ENCODE peak calls at places on chromosomes 6 and 20, in nine cellular contexts. E is mammary epithelial cell; S is Peyer's patch; Y is heart right ventricle; I is SK-N-SH; W is CD8-positive, alpha-beta T cell; T is CD4-positive, CD25-positive, alpha-beta regulatory T cell; X is K562; F is A549. Z is an unnamed sample.

GRCh38 chr20:60934724-60935123 is 317.3 kb upstream of the CDH4 start:
- DNase-seq in E (no peak), S (no peak), Y (no peak), I (no peak), W (no peak), T (no peak), X (no peak), F (no peak), Z (no peak)

GRCh38 chr6:85129881-85130280 is 320.0 kb upstream of the NT5E start:
- DNase-seq in E (peak; percentile 0), S (no peak), Y (no peak), I (no peak), W (no peak), T (no peak), X (no peak), F (no peak), Z (no peak)

GRCh38 chr20:63751471-63752271 is 12.1 kb downstream of the SLC2A4RG start:
- DNase-seq in E (no peak), S (no peak), Y (no peak), I (peak; percentile 77), W (no peak), T (no peak), X (no peak), F (no peak), Z (peak; percentile 44)

GRCh38 chr6:116444092-116444491 is 17.1 kb upstream of the CALHM6 start:
- DNase-seq in E (peak; percentile 27), S (no peak), Y (no peak), I (peak; percentile 36), W (no peak), T (no peak), X (peak; percentile 29), F (peak; percentile 27), Z (no peak)

GRCh38 chr20:58308680-58309527 is 611 bp upstream of the RAB22A start:
- DNase-seq in E (peak; percentile 40), S (peak; percentile 61), Y (peak; percentile 55), I (peak; percentile 92), W (peak; percentile 32), T (no peak), X (peak; percentile 83), F (peak; percentile 54), Z (peak; percentile 87)

GRCh38 chr6:46781478-46782378 is 11.5 kb upstream of the MEP1A start:
- DNase-seq in E (peak; percentile 57), S (peak; percentile 30), Y (peak; percentile 63), I (peak; percentile 31), W (no peak), T (no peak), X (peak; percentile 57), F (peak; percentile 6), Z (no peak)

GRCh38 chr20:19628570-19629134 is 129.4 kb upstream of the RIN2 start:
- DNase-seq in E (peak; percentile 64), S (peak; percentile 49), Y (peak; percentile 50), I (peak; percentile 62), W (no peak), T (peak; percentile 10), X (peak; percentile 57), F (peak; percentile 56), Z (no peak)

GRCh38 chr6:36874016-36874442 is 574 bp downstream of the PPIL1 start:
- DNase-seq in E (no peak), S (no peak), Y (no peak), I (no peak), W (no peak), T (no peak), X (no peak), F (peak; percentile 9), Z (peak; percentile 81)

GRCh38 chr6:105459049-105459448 is 56.2 kb upstream of the PREP start:
- DNase-seq in E (peak; percentile 65), S (no peak), Y (no peak), I (no peak), W (no peak), T (peak; percentile 46), X (no peak), F (no peak), Z (no peak)

GRCh38 chr20:1317545-1318255 is 11.2 kb downstream of the SDCBP2 start:
- DNase-seq in E (no peak), S (no peak), Y (no peak), I (no peak), W (no peak), T (no peak), X (no peak), F (no peak), Z (no peak)

GRCh38 chr20:35277127-35277526 is 795 bp downstream of the MMP24OS start:
- DNase-seq in E (no peak), S (no peak), Y (no peak), I (peak; percentile 35), W (no peak), T (no peak), X (no peak), F (no peak), Z (no peak)

GRCh38 chr20:23212482-23212881 is 126.4 kb upstream of the CD93 start:
- DNase-seq in E (no peak), S (no peak), Y (no peak), I (no peak), W (no peak), T (no peak), X (no peak), F (no peak), Z (no peak)

GRCh38 chr20:44180814-44181213 is 6.2 kb downstream of the JPH2 start:
- DNase-seq in E (no peak), S (no peak), Y (peak; percentile 83), I (no peak), W (no peak), T (no peak), X (no peak), F (no peak), Z (peak; percentile 80)

GRCh38 chr6:41655706-41656668 is 17.7 kb downstream of the MDFI start:
- DNase-seq in E (peak; percentile 48), S (no peak), Y (no peak), I (no peak), W (no peak), T (no peak), X (no peak), F (no peak), Z (peak; percentile 43)

GRCh38 chr20:29497261-29497671 is 1760.2 kb upstream of the DEFB115 start:
- DNase-seq in E (no peak), S (no peak), Y (peak; percentile 53), I (peak; percentile 91), W (no peak), T (no peak), X (peak; percentile 67), F (no peak), Z (no peak)

GRCh38 chr20:63952210-63952535 is 4.0 kb downstream of the UCKL1 start:
- DNase-seq in E (no peak), S (no peak), Y (no peak), I (no peak), W (no peak), T (no peak), X (no peak), F (no peak), Z (no peak)

GRCh38 chr6:155247618-155248017 is 16.2 kb upstream of the CLDN20 start:
- DNase-seq in E (peak; percentile 26), S (no peak), Y (no peak), I (no peak), W (no peak), T (no peak), X (no peak), F (peak; percentile 49), Z (peak; percentile 65)

GRCh38 chr6:169854083-169854725 is 102.8 kb downstream of the ERMARD start:
- DNase-seq in E (no peak), S (no peak), Y (no peak), I (no peak), W (no peak), T (no peak), X (no peak), F (no peak), Z (no peak)

DNA sequence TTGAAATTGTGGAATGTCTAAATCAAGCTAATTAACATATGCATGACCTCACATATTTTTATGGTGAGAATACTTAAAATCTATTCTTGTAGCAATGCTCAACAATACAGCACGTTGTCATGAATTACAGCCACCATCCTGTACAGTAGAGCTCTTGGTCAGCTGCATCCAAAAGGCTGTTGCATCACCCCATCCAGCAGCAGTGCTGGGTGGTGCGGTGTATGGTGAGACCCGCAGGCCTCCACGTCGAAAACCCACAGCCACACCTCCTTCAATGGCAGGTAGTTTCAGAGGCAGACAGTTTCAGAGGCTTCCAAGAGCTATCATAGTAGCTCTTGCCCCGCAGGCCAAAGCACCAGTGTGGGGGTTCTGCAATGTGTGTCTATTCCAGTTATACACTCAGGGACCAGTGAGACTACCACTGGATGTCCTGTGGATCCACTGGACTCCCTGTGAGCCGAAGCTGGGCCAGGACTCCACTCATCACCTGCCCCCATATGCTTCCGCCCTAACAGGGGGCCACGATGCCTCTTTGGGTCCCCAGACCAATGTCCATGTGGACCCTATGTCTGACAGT is 23.4 kb downstream of the PACSIN1 start:
- DNase-seq in E (no peak), S (no peak), Y (no peak), I (no peak), W (no peak), T (no peak), X (no peak), F (no peak), Z (no peak)
- H3K4me1 ChIP-seq in E (peaks cover 7% of the 10 kb centered on the region), S (no peaks in the 10 kb centered on the region), Y (no peaks in the 10 kb centered on the region), I (no peaks in the 10 kb centered on the region), W (peaks cover 20% of the 10 kb centered on the region), T (peaks cover 18% of the 10 kb centered on the region), X (peaks cover 15% of the 10 kb centered on the region), F (no peaks in the 10 kb centered on the region), Z (no peaks in the 10 kb centered on the region)

DNA sequence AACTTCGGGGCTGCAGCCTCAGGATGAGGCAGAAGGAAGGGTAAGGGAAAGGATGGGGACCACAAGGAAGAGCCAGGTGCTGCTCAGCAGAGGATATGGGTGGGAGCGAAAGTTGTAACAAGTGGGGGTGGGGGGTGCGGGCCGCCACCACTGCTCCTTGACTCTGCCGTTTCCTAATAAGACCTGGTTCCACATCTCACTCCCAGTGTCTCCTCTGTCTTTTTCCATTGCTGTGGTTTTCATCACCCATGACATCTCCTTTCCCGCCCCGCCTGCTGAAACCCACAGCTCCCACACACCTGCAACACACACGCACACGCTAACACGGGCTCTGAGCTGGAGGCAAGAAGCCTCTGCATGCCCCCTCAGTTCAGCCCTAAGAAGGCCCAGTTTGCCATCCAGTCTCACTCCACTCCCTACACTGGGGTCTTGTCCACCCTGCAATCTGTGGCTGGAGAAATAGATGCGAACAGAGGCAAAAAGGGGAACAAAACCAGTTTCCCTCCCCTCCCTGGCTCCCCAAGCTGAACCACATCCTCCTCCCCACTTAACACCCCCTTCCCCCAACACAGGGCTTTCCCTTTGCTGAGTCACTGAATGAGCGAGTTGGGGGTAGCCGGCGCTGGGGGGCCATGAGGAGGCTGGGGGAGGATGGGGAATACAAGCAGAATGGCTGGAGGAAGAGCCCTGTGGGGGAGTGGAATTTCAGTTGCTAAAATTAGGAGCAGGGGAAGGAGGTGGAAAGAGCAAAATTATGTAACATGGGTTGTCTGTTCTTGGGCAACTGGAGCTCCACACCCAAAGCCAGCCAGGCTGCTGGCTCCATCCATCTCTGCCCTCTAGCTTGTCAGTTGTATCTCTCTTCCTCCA is 11.5 kb downstream of the NFKBIL1 start:
- DNase-seq in E (no peak), S (peak; percentile 79), Y (no peak), I (no peak), W (no peak), T (peak; percentile 64), X (peak; percentile 72), F (no peak), Z (peak; percentile 71)
- H3K4me1 ChIP-seq in E (peaks cover 18% of the 10 kb centered on the region), S (peaks cover 27% of the 10 kb centered on the region), Y (peaks cover 44% of the 10 kb centered on the region), I (peaks cover 20% of the 10 kb centered on the region), W (peaks cover 52% of the 10 kb centered on the region), T (peaks cover 58% of the 10 kb centered on the region), X (peaks cover 62% of the 10 kb centered on the region), F (peaks cover 27% of the 10 kb centered on the region), Z (no peaks in the 10 kb centered on the region)

GRCh38 chr6:158006821-158007570 is 25.3 kb downstream of the SYNJ2 start:
- DNase-seq in E (no peak), S (no peak), Y (no peak), I (no peak), W (no peak), T (no peak), X (no peak), F (no peak), Z (peak; percentile 35)
- H3K4me1 ChIP-seq in E (peaks cover 60% of the 10 kb centered on the region), S (peaks cover 55% of the 10 kb centered on the region), Y (peaks cover 69% of the 10 kb centered on the region), I (peaks cover 45% of the 10 kb centered on the region), W (peaks cover 39% of the 10 kb centered on the region), T (peaks cover 27% of the 10 kb centered on the region), X (peaks cover 53% of the 10 kb centered on the region), F (peaks cover 32% of the 10 kb centered on the region), Z (peaks cover 2% of the 10 kb centered on the region)

GRCh38 chr6:111596784-111597183 is 8.9 kb downstream of the TRAF3IP2 start:
- DNase-seq in E (no peak), S (no peak), Y (no peak), I (no peak), W (no peak), T (no peak), X (no peak), F (no peak), Z (no peak)
- H3K4me1 ChIP-seq in E (peaks cover 38% of the 10 kb centered on the region), S (peaks cover 66% of the 10 kb centered on the region), Y (peaks cover 64% of the 10 kb centered on the region), I (peaks cover 19% of the 10 kb centered on the region), W (peaks cover under 1% of the 10 kb centered on the region), T (peaks cover 11% of the 10 kb centered on the region), X (peaks cover under 1% of the 10 kb centered on the region), F (peaks cover 37% of the 10 kb centered on the region), Z (peaks cover 5% of the 10 kb centered on the region)

Z was measured in aorta.